ENCODE peak calls at places on chromosomes 16 and 17, in six cellular contexts. W is hepatocyte; V is ascending aorta; Z is CD8-positive, alpha-beta T cell; A is fibroblast of lung; D is ovary. J is an unnamed sample.

GRCh38 chr16:81266680-81267095 is 28.2 kb downstream of the BCO1 start:
- DNase-seq in W (peak; percentile 64), V (no peak), Z (no peak), A (peak; percentile 36), D (no peak), J (no peak)

GRCh38 chr16:8958344-8958808 is 5.3 kb downstream of the USP7 start:
- DNase-seq in W (no peak), V (peak; percentile 72), Z (no peak), A (peak; percentile 75), D (no peak), J (no peak)

GRCh38 chr17:63356275-63356905 is 89.7 kb downstream of the CYB561 start:
- DNase-seq in W (peak; percentile 41), V (peak; percentile 65), Z (no peak), A (peak; percentile 92), D (no peak), J (no peak)

GRCh38 chr16:7512503-7512902 is 179.9 kb downstream of the RBFOX1 start:
- DNase-seq in W (no peak), V (no peak), Z (no peak), A (no peak), D (no peak), J (no peak)

GRCh38 chr16:31064882-31065461 is 9.1 kb downstream of the ZNF668 start:
- DNase-seq in W (peak; percentile 62), V (peak; percentile 79), Z (no peak), A (peak; percentile 96), D (no peak), J (no peak)

GRCh38 chr17:78391843-78392242 is 13.4 kb downstream of the PGS1 start:
- DNase-seq in W (peak; percentile 61), V (no peak), Z (no peak), A (peak; percentile 87), D (no peak), J (no peak)

GRCh38 chr17:80859004-80859941 is 132.4 kb upstream of the CHMP6 start:
- DNase-seq in W (peak; percentile 67), V (peak; percentile 77), Z (no peak), A (peak; percentile 91), D (peak; percentile 76), J (peak; percentile 92)

GRCh38 chr17:42518755-42519545 is 17.1 kb upstream of the NAGLU start:
- DNase-seq in W (peak; percentile 67), V (no peak), Z (no peak), A (peak; percentile 55), D (peak; percentile 66), J (no peak)

DNA sequence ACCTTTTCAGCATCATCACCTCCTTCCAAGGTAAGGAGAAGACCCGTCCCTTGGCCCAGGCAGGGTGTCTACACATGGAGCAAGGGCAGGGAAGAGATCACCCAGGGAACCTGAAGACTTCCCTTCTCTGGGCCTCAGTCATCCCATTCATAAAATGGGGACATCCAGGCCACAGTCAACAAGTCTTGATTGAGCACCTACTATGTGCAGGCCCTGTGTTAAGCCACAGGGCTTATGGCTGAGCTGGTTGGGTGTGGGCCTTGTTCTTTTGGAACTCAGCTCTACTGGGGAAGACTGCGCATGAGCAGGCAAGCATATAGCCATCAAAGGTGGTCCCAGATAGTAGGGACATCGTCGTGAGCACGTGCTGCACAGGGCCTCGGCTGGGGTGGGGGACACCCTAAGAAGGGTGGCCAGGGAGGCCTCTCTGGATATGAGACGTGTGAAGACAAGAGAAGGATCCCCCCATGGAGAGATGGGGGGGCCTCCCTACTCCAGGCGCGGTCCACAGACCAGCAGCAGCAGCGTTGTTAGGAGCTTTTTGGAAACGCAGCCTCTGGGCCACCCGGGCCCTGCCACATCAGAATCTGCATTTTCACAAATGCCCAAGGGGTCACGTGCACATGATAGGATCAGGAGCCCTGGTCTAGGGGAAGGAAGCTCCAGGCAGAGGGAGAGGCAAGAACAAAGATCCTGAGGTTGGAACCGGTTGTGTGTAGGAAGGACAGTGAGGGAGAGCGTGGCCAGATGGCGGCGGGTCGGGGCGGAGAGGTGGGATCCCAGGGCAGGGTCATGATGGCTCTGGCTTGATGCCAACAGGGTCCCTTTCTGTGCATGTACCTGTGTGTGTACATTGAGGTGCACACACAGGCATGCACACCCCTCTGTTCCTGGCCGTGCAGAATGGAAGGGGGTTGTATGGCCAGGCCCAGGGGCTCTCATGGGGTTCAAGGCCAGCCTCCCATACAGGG is 5.9 kb upstream of the ADGRG3 start:
- DNase-seq in W (no peak), V (no peak), Z (no peak), A (no peak), D (no peak), J (no peak)
- H3K36me3 ChIP-seq in W (no peaks in the 10 kb centered on the region), V (no peaks in the 10 kb centered on the region), Z (no peaks in the 10 kb centered on the region), A (no peaks in the 10 kb centered on the region), D (no peaks in the 10 kb centered on the region), J (peaks cover 72% of the 10 kb centered on the region)

GRCh38 chr16:15671530-15672117 is 21.6 kb downstream of the NDE1 start:
- DNase-seq in W (no peak), V (no peak), Z (no peak), A (no peak), D (no peak), J (no peak)
- H3K36me3 ChIP-seq in W (no peaks in the 10 kb centered on the region), V (peaks cover 28% of the 10 kb centered on the region), Z (peaks cover 32% of the 10 kb centered on the region), A (peaks cover 3% of the 10 kb centered on the region), D (no peaks in the 10 kb centered on the region), J (peaks cover 86% of the 10 kb centered on the region)

GRCh38 chr16:22193134-22193411 is 13.0 kb upstream of the EEF2K start:
- DNase-seq in W (no peak), V (no peak), Z (no peak), A (no peak), D (peak; percentile 17), J (no peak)

GRCh38 chr16:22195445-22195694 is 10.7 kb upstream of the EEF2K start:
- DNase-seq in W (no peak), V (no peak), Z (no peak), A (no peak), D (no peak), J (no peak)

GRCh38 chr16:22198547-22199293 is 7.4 kb upstream of the EEF2K start:
- DNase-seq in W (no peak), V (no peak), Z (no peak), A (peak; percentile 27), D (no peak), J (no peak)

GRCh38 chr16:22194707-22195444 is 11.2 kb upstream of the EEF2K start:
- DNase-seq in W (no peak), V (no peak), Z (no peak), A (no peak), D (no peak), J (no peak)

GRCh38 chr16:22195695-22196558 is 10.2 kb upstream of the EEF2K start:
- DNase-seq in W (peak; percentile 92), V (peak; percentile 96), Z (peak; percentile 87), A (peak; percentile 75), D (peak; percentile 86), J (no peak)
- H3K36me3 ChIP-seq in W (no peaks in the 10 kb centered on the region), V (no peaks in the 10 kb centered on the region), Z (no peaks in the 10 kb centered on the region), A (no peaks in the 10 kb centered on the region), D (no peaks in the 10 kb centered on the region), J (no peaks in the 10 kb centered on the region)

GRCh38 chr17:45195424-45195823 is 26.3 kb upstream of the FMNL1 start:
- DNase-seq in W (no peak), V (no peak), Z (no peak), A (no peak), D (no peak), J (no peak)
- H3K36me3 ChIP-seq in W (no peaks in the 10 kb centered on the region), V (no peaks in the 10 kb centered on the region), Z (no peaks in the 10 kb centered on the region), A (no peaks in the 10 kb centered on the region), D (no peaks in the 10 kb centered on the region), J (no peaks in the 10 kb centered on the region)

DNA sequence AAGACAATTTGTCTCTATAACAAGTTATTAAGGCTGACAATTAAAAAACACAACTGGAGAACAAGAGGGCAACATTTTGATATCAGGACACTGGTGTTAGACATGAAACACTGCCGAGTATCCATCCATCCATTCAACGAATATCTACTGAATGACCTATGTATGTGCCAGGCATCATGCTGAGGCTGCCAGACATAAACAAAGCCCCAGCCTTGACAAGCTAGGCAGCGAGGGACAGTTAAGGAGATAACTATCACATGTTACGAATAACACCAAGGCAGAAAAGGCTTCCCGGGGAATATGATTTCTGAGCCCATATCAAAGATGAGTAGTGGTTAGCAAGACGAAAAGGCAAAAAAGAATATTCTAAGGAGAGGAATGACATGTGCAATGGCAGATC is 12.1 kb downstream of the HEATR6 start:
- DNase-seq in W (no peak), V (no peak), Z (no peak), A (no peak), D (no peak), J (no peak)
- H3K36me3 ChIP-seq in W (no peaks in the 10 kb centered on the region), V (peaks cover 50% of the 10 kb centered on the region), Z (peaks cover 17% of the 10 kb centered on the region), A (peaks cover 10% of the 10 kb centered on the region), D (no peaks in the 10 kb centered on the region), J (peaks cover 96% of the 10 kb centered on the region)

DNA sequence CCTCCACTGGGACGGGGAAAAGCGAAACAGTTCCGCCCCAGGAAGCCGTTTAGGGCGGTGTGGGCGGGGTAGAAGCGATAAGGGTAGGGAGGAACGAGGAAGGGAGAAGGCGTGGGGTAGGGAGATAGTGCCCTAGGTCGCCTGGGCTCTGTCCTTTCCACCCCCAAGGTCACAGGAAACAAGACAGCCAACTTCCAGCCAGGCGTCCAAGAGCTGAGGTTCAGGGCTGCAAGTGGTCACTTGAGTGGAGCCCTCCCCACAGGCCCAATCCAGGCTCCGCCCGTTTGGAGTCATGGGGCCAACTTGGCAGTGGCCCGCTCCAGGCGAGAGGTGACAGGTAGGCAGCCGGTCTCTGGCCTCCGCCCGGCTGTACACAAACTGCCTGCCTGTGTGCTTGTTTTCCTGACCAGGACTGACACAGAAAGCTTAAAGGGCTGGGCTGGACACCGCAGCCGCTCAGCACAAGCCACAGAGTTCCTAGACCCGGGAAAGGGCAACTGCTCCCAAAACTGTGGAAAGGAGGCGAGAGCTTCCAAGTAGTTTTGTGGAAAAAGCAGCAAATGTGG is at the start of gene RILP:
- DNase-seq in W (peak; percentile 86), V (peak; percentile 89), Z (no peak), A (peak; percentile 40), D (peak; percentile 76), J (no peak)
- H3K36me3 ChIP-seq in W (no peaks in the 10 kb centered on the region), V (peaks cover 45% of the 10 kb centered on the region), Z (peaks cover 43% of the 10 kb centered on the region), A (peaks cover 26% of the 10 kb centered on the region), D (no peaks in the 10 kb centered on the region), J (peaks cover 43% of the 10 kb centered on the region)